ENCODE peak calls at places on chromosomes 4 and X, in nine cellular contexts. W is GM13976; P is OCI-M1; A is EH; I is stimulated activated CD4-positive, alpha-beta T cell treated with anti-CD3 and anti-CD28 coated beads, Interleukin-4, amount 100 ng/mL, for 24 hours; T is Panc1; F is T-cell; Z is neuronal stem cell; J is fibroblast of the aortic adventitia. D is an unnamed sample.

GRCh38 chr4:26273308-26273980 is 47.4 kb upstream of the RBPJ start:
- DNase-seq in W (no peak), P (no peak), A (no peak), I (no peak), T (no peak), F (no peak), Z (no peak), J (no peak), D (peak; percentile 21)

GRCh38 chr4:175614880-175615279 is 197.2 kb downstream of the GPM6A start:
- DNase-seq in W (no peak), P (no peak), A (no peak), I (no peak), T (no peak), F (no peak), Z (no peak), J (no peak), D (no peak)

GRCh38 chrX:39755152-39756032 is 342.4 kb downstream of the BCOR start:
- DNase-seq in W (no peak), P (peak; percentile 9), A (peak; percentile 96), I (no peak), T (no peak), F (no peak), Z (peak; percentile 23), J (peak; percentile 96), D (peak; percentile 74)

GRCh38 chrX:129980540-129981206 is 1.8 kb upstream of the BCORL1 start:
- DNase-seq in W (peak; percentile 50), P (peak; percentile 46), A (peak; percentile 38), I (no peak), T (no peak), F (no peak), Z (no peak), J (no peak), D (peak; percentile 89)

GRCh38 chrX:39900788-39901170 is 197.0 kb downstream of the BCOR start:
- DNase-seq in W (no peak), P (no peak), A (no peak), I (no peak), T (no peak), F (no peak), Z (no peak), J (no peak), D (no peak)

GRCh38 chrX:21932277-21932996 is 8.1 kb upstream of the SMS start:
- DNase-seq in W (no peak), P (no peak), A (peak; percentile 90), I (no peak), T (peak; percentile 64), F (no peak), Z (no peak), J (peak; percentile 94), D (no peak)

GRCh38 chr4:177986236-177986635 is 544.0 kb upstream of the AGA start:
- DNase-seq in W (no peak), P (no peak), A (no peak), I (no peak), T (no peak), F (no peak), Z (no peak), J (no peak), D (no peak)

GRCh38 chrX:150355898-150356297 is 7.2 kb upstream of the MAMLD1 start:
- DNase-seq in W (no peak), P (no peak), A (no peak), I (no peak), T (no peak), F (no peak), Z (no peak), J (no peak), D (peak; percentile 23)

GRCh38 chr4:136150046-136150445 is 1382.2 kb downstream of the PCDH18 start:
- DNase-seq in W (no peak), P (no peak), A (no peak), I (no peak), T (no peak), F (no peak), Z (no peak), J (no peak), D (no peak)

GRCh38 chrX:154317391-154318000 is 21.9 kb downstream of the TKTL1 start:
- DNase-seq in W (no peak), P (peak; percentile 21), A (peak; percentile 36), I (no peak), T (no peak), F (no peak), Z (no peak), J (peak; percentile 46), D (no peak)

GRCh38 chr4:98932539-98932938 is 3.6 kb upstream of the EIF4E start:
- DNase-seq in W (no peak), P (no peak), A (peak; percentile 88), I (no peak), T (no peak), F (no peak), Z (no peak), J (peak; percentile 34), D (no peak)

GRCh38 chrX:114127411-114128025 is 456.4 kb upstream of the HTR2C start:
- DNase-seq in W (no peak), P (no peak), A (no peak), I (no peak), T (no peak), F (no peak), Z (no peak), J (no peak), D (no peak)

GRCh38 chrX:79107891-79108718 is 36.4 kb upstream of the GPR174 start:
- DNase-seq in W (peak; percentile 20), P (no peak), A (no peak), I (no peak), T (no peak), F (peak; percentile 25), Z (no peak), J (no peak), D (no peak)

GRCh38 chrX:19912-20571 is 261.1 kb upstream of the PLCXD1 start:
- DNase-seq in W (no peak), P (no peak), A (peak; percentile 5), I (peak; percentile 7), T (no peak), F (no peak), Z (no peak), J (no peak), D (peak; percentile 59)

GRCh38 chrX:151458824-151459223 is 61.8 kb downstream of the VMA21 start:
- DNase-seq in W (no peak), P (no peak), A (peak; percentile 15), I (no peak), T (no peak), F (no peak), Z (no peak), J (peak; percentile 3), D (no peak)

GRCh38 chr4:140807491-140808257 is 51.5 kb upstream of the TBC1D9 start:
- DNase-seq in W (peak; percentile 53), P (no peak), A (peak; percentile 64), I (no peak), T (no peak), F (no peak), Z (no peak), J (peak; percentile 48), D (no peak)

GRCh38 chrX:50812995-50813842 is 775 bp downstream of the SHROOM4 start:
- DNase-seq in W (peak; percentile 13), P (no peak), A (peak; percentile 63), I (no peak), T (no peak), F (no peak), Z (peak; percentile 15), J (peak; percentile 16), D (peak; percentile 84)

GRCh38 chr4:172344266-172344772 is 531.1 kb downstream of the GALNTL6 start:
- DNase-seq in W (no peak), P (no peak), A (no peak), I (no peak), T (no peak), F (no peak), Z (no peak), J (no peak), D (no peak)

GRCh38 chrX:39830414-39830813 is 267.3 kb downstream of the BCOR start:
- DNase-seq in W (no peak), P (no peak), A (no peak), I (no peak), T (no peak), F (no peak), Z (no peak), J (no peak), D (no peak)

GRCh38 chrX:13128104-13128503 is 83.7 kb upstream of the FAM9C start:
- DNase-seq in W (no peak), P (peak; percentile 69), A (peak; percentile 46), I (no peak), T (no peak), F (no peak), Z (no peak), J (peak; percentile 66), D (no peak)

GRCh38 chr4:105683038-105683437 is 25.5 kb downstream of the INTS12 start:
- DNase-seq in W (no peak), P (no peak), A (no peak), I (no peak), T (no peak), F (no peak), Z (no peak), J (no peak), D (no peak)

GRCh38 chr4:15756361-15756861 is 21.7 kb upstream of the CD38 start:
- DNase-seq in W (peak; percentile 38), P (peak; percentile 59), A (peak; percentile 26), I (peak; percentile 82), T (no peak), F (peak; percentile 72), Z (no peak), J (no peak), D (no peak)

GRCh38 chr4:112361181-112361791 is 64.1 kb downstream of the ALPK1 start:
- DNase-seq in W (no peak), P (no peak), A (peak; percentile 36), I (no peak), T (no peak), F (no peak), Z (no peak), J (peak; percentile 7), D (no peak)

GRCh38 chr4:110287130-110287529 is 88.7 kb upstream of the ELOVL6 start:
- DNase-seq in W (peak; percentile 75), P (peak; percentile 51), A (peak; percentile 71), I (peak; percentile 23), T (no peak), F (no peak), Z (no peak), J (peak; percentile 78), D (no peak)

GRCh38 chrX:68647156-68647957 is at the start of gene STARD8:
- DNase-seq in W (no peak), P (peak; percentile 26), A (peak; percentile 79), I (no peak), T (no peak), F (no peak), Z (peak; percentile 9), J (peak; percentile 42), D (peak; percentile 85)

GRCh38 chr4:113433536-113434246 is 327.8 kb downstream of the CAMK2D start:
- DNase-seq in W (no peak), P (no peak), A (peak; percentile 70), I (no peak), T (no peak), F (no peak), Z (no peak), J (peak; percentile 85), D (no peak)

GRCh38 chr4:167787231-167787630 is 305.1 kb upstream of the ANXA10 start:
- DNase-seq in W (no peak), P (no peak), A (no peak), I (no peak), T (no peak), F (no peak), Z (no peak), J (no peak), D (no peak)

D was measured in lower leg skin.